ENCODE peak calls at places on chromosomes 5 and 9, in four cellular contexts. I is WTC11, T is HepG2, A is K562. B is an unnamed sample.

GRCh38 chr5:157665467-157666085 is 5.8 kb upstream of the C5orf52 start:
- DNase-seq in A (no peak), T (peak; percentile 12), I (no peak), B (peak; percentile 62)

GRCh38 chr9:121557581-121558422 is 58.2 kb upstream of the GGTA1 start:
- DNase-seq in T (no peak), I (peak; percentile 49), A (peak; percentile 41), B (peak; percentile 26)

GRCh38 chr5:34673463-34674125 is 17.5 kb downstream of the RAI14 start:
- DNase-seq in A (peak; percentile 37), T (no peak), I (no peak), B (no peak)

GRCh38 chr5:100464418-100464817 is 70.8 kb upstream of the FAM174A start:
- DNase-seq in A (no peak), T (no peak), I (no peak), B (peak; percentile 2)

GRCh38 chr5:123813937-123814624 is 302.1 kb downstream of the CSNK1G3 start:
- DNase-seq in A (no peak), T (no peak), I (no peak), B (no peak)

GRCh38 chr5:131264453-131265200 is 774 bp downstream of the CDC42SE2 start:
- DNase-seq in A (peak; percentile 38), I (peak; percentile 52), T (no peak), B (no peak)

GRCh38 chr9:122940603-122941559 is at the start of gene RABGAP1:
- DNase-seq in T (peak; percentile 97), I (peak; percentile 100), A (peak; percentile 99), B (peak; percentile 98)

GRCh38 chr5:31993182-31993961 is 180.7 kb downstream of the GOLPH3 start:
- DNase-seq in A (no peak), T (no peak), I (no peak), B (no peak)

GRCh38 chr5:147464211-147464610 is 45.7 kb downstream of the DPYSL3 start:
- DNase-seq in T (peak; percentile 11), I (peak; percentile 46), A (no peak), B (peak; percentile 49)

GRCh38 chr5:142486581-142486980 is 161.8 kb upstream of the SPRY4 start:
- DNase-seq in A (no peak), T (no peak), I (no peak), B (no peak)

GRCh38 chr5:120479066-120479465 is 15.0 kb downstream of the PRR16 start:
- DNase-seq in T (no peak), A (no peak), I (no peak), B (no peak)

GRCh38 chr5:179154991-179155955 is 95.1 kb downstream of the ZNF354C start:
- DNase-seq in A (no peak), T (no peak), I (peak; percentile 9), B (no peak)

GRCh38 chr5:82421119-82421518 is 143.0 kb upstream of the RPS23 start:
- DNase-seq in A (peak; percentile 33), I (no peak), T (no peak), B (peak; percentile 52)

GRCh38 chr9:120740135-120740534 is 25.9 kb upstream of the MEGF9 start:
- DNase-seq in I (no peak), A (no peak), T (no peak), B (no peak)

GRCh38 chr5:14895301-14895700 is 23.7 kb upstream of the ANKH start:
- DNase-seq in A (no peak), T (no peak), I (no peak), B (no peak)

GRCh38 chr9:93573204-93573828 is 3.1 kb upstream of the PHF2 start:
- DNase-seq in A (no peak), I (no peak), T (no peak), B (no peak)

GRCh38 chr5:62779010-62779422 is 200.4 kb downstream of the LRRC70 start:
- DNase-seq in T (peak; percentile 64), I (peak; percentile 12), A (peak; percentile 49), B (peak; percentile 66)
- TF ChIP-seq HMGXB4 in T (no peak), I (no peak), A (no peak), B (no peak)

GRCh38 chr9:33429256-33430080 is 17.9 kb downstream of the AQP3 start:
- DNase-seq in A (no peak), T (no peak), I (no peak), B (no peak)
- TF ChIP-seq HMGXB4 in A (no peak), T (no peak), I (no peak), B (no peak)

DNA sequence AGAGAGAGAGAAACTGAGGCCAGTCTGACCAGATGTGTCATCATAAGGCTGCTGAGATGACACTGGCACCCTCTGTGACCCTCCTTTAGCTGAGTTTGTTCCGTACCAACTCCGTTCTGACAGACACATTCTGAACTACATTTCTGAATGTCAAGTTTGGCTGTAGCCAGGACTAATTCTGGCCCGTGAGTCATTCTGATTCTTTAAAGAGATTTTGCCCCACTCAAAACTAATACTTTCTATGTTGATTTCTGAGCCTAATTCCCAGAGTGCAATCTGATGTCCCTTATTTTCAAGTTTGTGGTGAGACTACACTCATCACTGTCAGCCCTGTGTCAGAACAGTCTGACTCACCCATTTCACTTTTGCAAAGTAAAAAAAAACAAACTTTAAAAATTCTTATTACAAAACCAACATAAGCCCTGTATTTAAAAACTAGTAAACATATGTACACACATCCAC is 376.9 kb downstream of the ACTL7B start:
- DNase-seq in I (no peak), A (no peak), T (peak; percentile 25), B (peak; percentile 25)
- TF ChIP-seq HMGXB4 in I (no peak), A (no peak), T (no peak), B (no peak)

DNA sequence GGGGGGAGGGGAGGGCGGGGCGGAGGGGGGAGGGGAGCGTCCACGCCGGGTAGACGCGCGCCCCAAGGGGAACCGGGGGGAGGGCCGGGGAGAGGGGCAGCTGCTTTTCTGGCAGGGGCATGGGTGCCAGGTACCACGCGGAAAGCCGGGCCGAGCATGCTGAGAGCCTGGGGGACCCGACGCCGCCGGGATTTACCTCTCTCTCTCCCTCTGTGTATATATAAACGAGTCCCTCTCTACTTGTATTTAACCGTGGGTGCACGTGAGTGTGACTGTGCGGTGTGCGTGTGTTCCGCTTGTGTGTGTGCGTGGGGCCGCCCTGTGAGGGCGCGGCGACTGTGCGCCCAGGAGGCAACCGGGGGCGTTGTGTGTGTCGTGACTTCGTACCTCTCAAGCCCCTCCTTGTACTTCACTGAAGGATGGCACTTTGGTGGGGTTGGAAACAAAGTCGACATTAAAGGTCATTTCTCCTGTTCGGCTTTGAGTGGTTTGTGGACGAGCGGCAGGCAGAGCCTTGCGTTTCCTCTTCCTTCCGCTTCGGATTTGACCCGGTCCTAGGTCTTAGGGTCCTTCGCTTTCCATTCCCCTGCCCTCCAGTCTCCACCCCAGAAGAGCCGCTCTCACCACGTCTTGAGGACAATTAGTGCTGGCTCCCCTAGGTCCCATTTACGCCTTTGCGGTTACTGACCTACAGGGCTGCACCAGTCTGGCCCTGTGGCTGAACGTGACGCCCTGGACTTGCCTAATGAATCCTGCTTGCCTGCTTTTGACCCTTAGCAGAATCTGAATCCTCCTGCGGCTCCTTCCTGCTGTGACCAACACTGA is 36.2 kb upstream of the TTC1 start:
- DNase-seq in T (no peak), I (peak; percentile 23), A (no peak), B (no peak)
- TF ChIP-seq HMGXB4 in T (no peak), I (no peak), A (no peak), B (no peak)

GRCh38 chr9:36566813-36567217 is 5.9 kb upstream of the MELK start:
- DNase-seq in T (no peak), I (no peak), A (no peak), B (peak; percentile 50)
- TF ChIP-seq HMGXB4 in T (no peak), I (no peak), A (no peak), B (no peak)

DNA sequence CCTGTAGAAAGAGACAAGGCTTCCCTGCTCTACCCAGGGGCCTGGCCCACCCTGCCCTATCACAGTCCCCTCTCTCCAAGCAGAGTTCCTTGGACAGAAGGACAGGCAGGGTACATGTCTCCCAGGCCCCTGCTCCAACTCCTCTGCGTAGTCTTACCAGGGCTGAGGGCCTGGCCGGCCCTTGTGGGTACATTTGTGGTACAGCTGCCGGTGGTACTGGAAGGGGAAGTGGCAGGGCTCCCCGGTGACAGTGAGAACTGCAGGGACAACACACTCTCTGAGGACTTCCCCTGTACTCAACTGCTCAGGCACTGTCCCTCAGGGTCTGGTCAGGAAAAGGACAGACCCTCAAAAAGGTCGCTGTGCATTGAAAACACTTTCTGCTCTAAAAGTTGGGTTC is 3.6 kb downstream of the F12 start:
- DNase-seq in A (no peak), T (no peak), I (no peak), B (no peak)
- TF ChIP-seq HMGXB4 in A (no peak), T (no peak), I (no peak), B (no peak)

GRCh38 chr5:150209020-150209635 is 19.3 kb downstream of the SLC6A7 start:
- DNase-seq in T (no peak), A (no peak), I (no peak), B (no peak)
- TF ChIP-seq HMGXB4 in T (no peak), A (no peak), I (no peak), B (no peak)

GRCh38 chr5:128341056-128341455 is 197.0 kb downstream of the FBN2 start:
- DNase-seq in I (no peak), A (no peak), T (no peak), B (no peak)
- TF ChIP-seq HMGXB4 in I (no peak), A (no peak), T (no peak), B (no peak)

GRCh38 chr5:139116256-139116655 is 81.9 kb downstream of the SIL1 start:
- DNase-seq in I (no peak), T (no peak), A (no peak), B (no peak)
- TF ChIP-seq HMGXB4 in I (no peak), T (no peak), A (no peak), B (no peak)

B was measured in A549.